ENCODE peak calls at places on chromosomes 7 and 10, in six cellular contexts. O, G, K, R, Q and M are unnamed samples.

GRCh38 chr10:132740542-132741066 is 45.3 kb downstream of the NKX6-2 start:
- DNase-seq in Q (no peak), R (no peak), K (no peak), O (no peak), G (no peak), M (no peak)

GRCh38 chr7:70178787-70179186 is 580.5 kb downstream of the AUTS2 start:
- DNase-seq in G (no peak), O (peak; percentile 9), K (no peak), R (no peak), Q (peak; percentile 15), M (no peak)

GRCh38 chr7:54988516-54988915 is 30.3 kb upstream of the EGFR start:
- DNase-seq in G (no peak), K (no peak), Q (no peak), O (no peak), R (no peak), M (no peak)

GRCh38 chr10:5632430-5632829 is 34.0 kb downstream of the ASB13 start:
- DNase-seq in R (no peak), G (no peak), K (no peak), O (no peak), Q (no peak), M (no peak)

GRCh38 chr10:44907576-44907975 is 3.6 kb upstream of the TMEM72 start:
- DNase-seq in K (no peak), O (no peak), Q (no peak), G (no peak), R (no peak), M (no peak)

GRCh38 chr7:25002826-25003225 is 22.8 kb upstream of the OSBPL3 start:
- DNase-seq in Q (no peak), R (no peak), K (no peak), O (no peak), G (no peak), M (no peak)

GRCh38 chr10:6737758-6738463 is 157.8 kb upstream of the PRKCQ start:
- DNase-seq in R (no peak), O (no peak), K (no peak), Q (peak; percentile 33), G (no peak), M (no peak)

GRCh38 chr10:9579110-9579705 is 1438.5 kb upstream of the CELF2 start:
- DNase-seq in K (no peak), G (no peak), Q (peak; percentile 31), O (no peak), R (no peak), M (no peak)

GRCh38 chr10:89645742-89646172 is 715 bp upstream of the PANK1 start:
- DNase-seq in K (no peak), R (no peak), O (no peak), G (no peak), Q (no peak), M (no peak)

DNA sequence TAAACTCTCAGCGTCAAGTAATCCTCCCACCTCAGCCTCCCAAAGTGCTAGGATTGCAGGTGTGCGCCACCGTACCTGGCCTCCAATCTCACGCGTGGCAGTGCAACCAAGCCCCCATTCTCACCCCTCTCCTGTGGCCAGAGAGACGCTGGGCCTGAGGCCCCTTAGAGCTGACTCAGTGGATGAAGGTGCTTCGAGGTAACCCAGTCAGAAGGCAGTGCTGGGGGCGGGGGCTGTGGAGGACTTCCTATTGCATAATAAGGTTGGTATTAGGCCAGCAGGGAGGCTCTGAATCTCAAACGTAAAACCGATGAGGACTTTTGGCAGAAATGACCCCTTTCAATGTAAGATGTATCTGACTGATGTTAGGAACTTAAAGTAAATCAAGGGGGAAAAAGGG is 229.3 kb downstream of the USP6NL start:
- DNase-seq in Q (no peak), O (no peak), K (no peak), G (no peak), R (no peak), M (no peak)
- TF ChIP-seq CTCF in Q (no peak), O (no peak), K (no peak), G (no peak), R (no peak), M (no peak)

GRCh38 chr7:104980440-104980839 is 33.6 kb upstream of the KMT2E start:
- DNase-seq in Q (no peak), K (no peak), O (no peak), G (no peak), R (no peak), M (no peak)

GRCh38 chr7:104981671-104982036 is 32.4 kb upstream of the KMT2E start:
- DNase-seq in Q (no peak), O (no peak), G (no peak), K (no peak), R (no peak), M (no peak)

GRCh38 chr7:104979167-104979841 is 34.7 kb upstream of the KMT2E start:
- DNase-seq in G (no peak), R (no peak), Q (no peak), K (no peak), O (no peak), M (no peak)

GRCh38 chr7:104982308-104982755 is 31.7 kb upstream of the KMT2E start:
- DNase-seq in G (no peak), Q (no peak), K (no peak), R (no peak), O (no peak), M (no peak)

GRCh38 chr7:104980969-104981670 is 32.9 kb upstream of the KMT2E start:
- DNase-seq in O (no peak), K (no peak), R (no peak), G (peak; percentile 68), Q (peak; percentile 63), M (no peak)
- TF ChIP-seq CTCF in O (peak; percentile 51), K (peak; percentile 60), R (peak; percentile 79), G (peak; percentile 55), Q (peak; percentile 85), M (peak; percentile 88)

DNA sequence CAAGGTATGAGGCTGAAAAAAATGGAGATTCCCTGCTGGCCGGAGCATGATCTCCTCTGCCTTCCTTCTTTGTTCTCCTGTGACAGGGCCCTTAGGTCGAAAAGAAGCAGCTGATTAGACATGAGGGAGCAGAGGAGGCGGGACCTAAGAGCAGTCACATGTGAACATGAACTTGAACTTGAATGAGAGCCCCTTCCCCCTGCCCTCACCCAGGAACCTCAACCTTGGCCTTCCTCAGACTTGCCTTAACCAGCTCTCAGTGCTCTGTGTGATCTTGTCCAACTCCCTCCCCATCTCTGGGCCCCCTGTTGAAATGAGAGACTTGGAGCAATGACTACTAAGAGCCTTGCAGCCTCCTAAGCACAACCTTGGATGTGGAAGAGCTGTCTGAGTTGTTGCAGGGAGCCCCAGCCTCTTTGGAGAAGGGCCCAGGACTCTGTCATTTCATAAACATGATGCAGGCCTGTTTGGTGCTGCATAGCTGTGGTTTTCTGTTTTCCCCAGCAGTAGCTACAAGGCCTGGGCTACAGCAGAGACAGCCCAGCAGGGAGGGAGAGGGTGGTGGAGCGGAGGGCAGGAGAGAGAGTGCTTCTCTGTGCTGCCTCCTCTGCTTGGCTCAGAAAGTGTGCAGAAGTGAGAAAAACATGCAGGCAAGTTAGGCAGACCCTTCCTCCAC is 124.0 kb upstream of the ZMIZ1 start:
- DNase-seq in G (no peak), O (no peak), K (peak; percentile 93), R (no peak), Q (no peak), M (no peak)
- TF ChIP-seq CTCF in G (no peak), O (no peak), K (peak; percentile 33), R (no peak), Q (no peak), M (no peak)

GRCh38 chr7:44108768-44109750 is 4.9 kb downstream of the AEBP1 start:
- DNase-seq in O (no peak), G (no peak), R (no peak), K (no peak), Q (no peak), M (no peak)
- TF ChIP-seq CTCF in O (peak; percentile 31), G (no peak), R (no peak), K (peak; percentile 13), Q (no peak), M (no peak)

DNA sequence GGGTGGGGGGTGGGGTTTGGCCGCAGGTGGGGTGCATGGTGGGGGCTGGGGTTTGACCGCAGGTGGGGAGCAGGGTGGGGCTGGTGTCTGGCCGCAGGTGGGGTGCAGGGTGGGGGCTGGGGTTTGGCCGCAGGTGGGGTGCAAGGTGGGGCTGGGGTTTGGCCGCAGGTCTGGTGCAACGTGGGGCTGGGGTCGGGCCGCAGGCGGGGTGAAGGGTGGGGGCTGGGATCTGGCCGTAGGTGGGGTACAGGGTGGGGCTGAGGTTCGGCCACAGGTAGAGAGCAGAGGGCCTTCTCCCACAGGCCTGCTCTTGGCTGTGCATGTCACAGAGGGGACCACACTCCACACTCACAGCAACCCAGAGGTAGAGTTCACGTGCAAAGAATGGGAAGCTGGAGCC is 586.6 kb downstream of the PTPRN2 start:
- DNase-seq in Q (no peak), G (no peak), O (no peak), K (no peak), R (no peak), M (no peak)
- TF ChIP-seq CTCF in Q (no peak), G (no peak), O (no peak), K (no peak), R (no peak), M (no peak)

DNA sequence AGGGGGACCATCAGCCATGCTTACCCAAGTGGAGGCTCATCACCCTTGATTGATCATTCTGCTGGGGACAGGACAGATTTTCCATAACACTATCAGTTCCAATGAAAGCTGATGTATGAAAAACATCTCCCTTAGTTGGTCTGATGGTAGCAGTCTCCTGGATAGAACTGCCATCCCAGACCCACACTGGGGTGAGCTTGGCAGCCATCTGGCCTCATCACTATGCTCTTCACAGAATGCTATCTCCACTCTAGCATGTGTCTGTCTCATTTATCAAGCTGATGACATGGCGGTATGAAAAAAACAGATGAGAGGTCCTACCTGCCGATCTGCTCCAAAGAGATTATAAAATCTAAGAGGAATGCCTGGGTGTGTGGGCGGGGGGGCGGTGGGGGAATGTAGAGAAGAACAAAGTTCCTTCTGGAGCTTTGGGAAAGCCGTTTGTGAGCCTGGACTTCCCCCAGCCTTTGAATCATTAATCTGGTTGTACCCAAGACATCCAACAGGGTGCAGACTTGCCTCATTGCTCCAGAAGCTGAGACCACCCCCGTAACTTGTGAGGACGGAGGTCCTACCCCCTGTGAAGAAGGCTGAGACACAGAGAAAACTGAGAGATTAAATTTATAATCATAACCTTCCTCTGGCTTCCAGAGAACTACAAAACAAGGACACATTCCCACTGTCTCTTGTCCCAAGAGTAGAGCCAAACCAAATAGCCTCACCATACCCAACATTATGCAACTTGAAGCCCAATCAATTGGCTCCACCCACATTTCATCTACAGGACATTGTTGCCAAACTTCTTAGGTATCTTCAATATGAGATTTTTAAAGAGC is 340.9 kb downstream of the KCNMA1 start:
- DNase-seq in K (no peak), G (no peak), Q (no peak), R (no peak), O (no peak), M (no peak)
- TF ChIP-seq CTCF in K (no peak), G (no peak), Q (no peak), R (no peak), O (peak; percentile 35), M (no peak)

DNA sequence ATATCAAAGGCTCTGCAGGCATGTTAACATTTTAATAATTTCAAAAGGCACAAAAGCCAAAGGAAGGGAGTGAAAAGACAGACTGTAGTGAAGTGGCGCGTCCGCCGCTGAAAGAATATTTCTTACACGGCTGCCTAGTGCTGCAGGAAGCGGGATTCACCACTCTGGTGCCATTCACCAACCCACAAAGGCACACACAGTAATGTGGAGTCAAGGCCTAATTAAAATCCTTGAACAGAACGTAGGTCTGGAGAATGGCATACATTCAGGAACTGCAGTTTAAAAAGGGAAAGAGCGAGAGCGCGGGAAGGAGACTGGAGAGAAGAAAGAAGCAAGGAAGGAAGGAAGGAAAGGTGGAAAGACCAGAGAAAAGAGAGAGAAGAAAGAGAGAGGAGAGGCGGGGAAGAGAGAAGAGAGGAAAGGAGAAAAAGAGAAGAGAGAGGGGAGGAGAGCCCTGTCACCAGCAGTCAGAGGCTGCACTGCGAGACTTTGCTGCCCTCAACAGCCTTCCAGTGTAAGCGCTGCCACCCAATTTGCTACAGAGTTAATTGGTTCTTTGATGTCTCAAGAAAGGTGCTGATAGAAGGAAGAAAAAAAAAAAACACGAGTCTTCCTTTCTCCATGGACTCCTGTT is 554.0 kb downstream of the MDFIC start:
- DNase-seq in G (peak; percentile 33), K (no peak), Q (no peak), R (no peak), O (no peak), M (no peak)
- TF ChIP-seq CTCF in G (peak; percentile 30), K (peak; percentile 2), Q (no peak), R (no peak), O (peak; percentile 37), M (no peak)